ENCODE peak calls at places on chromosomes 5 and 9, in nine cellular contexts. F is NCI-H2171 treated with DMSO at 0.1 percent for 48 hours; N is mesothelial cell of epicardium; O is CD8-positive, alpha-beta memory T cell; E is HFF-Myc; M is activated CD4-positive, alpha-beta T cell treated with anti-CD3 and anti-CD28 coated beads for 24 hours; Y is fibroblast of pulmonary artery; Z is body of pancreas; L is mesendoderm. V is an unnamed sample.

GRCh38 chr9:113978954-113979712 is 99.0 kb downstream of the AMBP start:
- DNase-seq in E (peak; percentile 38), Z (no peak), N (no peak), O (no peak), M (no peak), L (no peak), F (no peak), Y (no peak), V (no peak)

GRCh38 chr5:135193213-135194125 is 159.4 kb upstream of the PITX1 start:
- DNase-seq in N (peak; percentile 35), F (no peak), Z (no peak), L (peak; percentile 9), Y (peak; percentile 59), O (no peak), E (no peak), M (no peak), V (no peak)

GRCh38 chr5:29550523-29550922 is 1643.0 kb upstream of the CDH6 start:
- DNase-seq in Z (no peak), E (no peak), O (no peak), N (no peak), Y (no peak), F (no peak), M (no peak), L (peak; percentile 3), V (no peak)

GRCh38 chr9:96293481-96293880 is 8.5 kb downstream of the HSD17B3 start:
- DNase-seq in E (peak; percentile 30), Z (no peak), Y (peak; percentile 59), L (peak; percentile 31), M (no peak), O (no peak), N (no peak), F (no peak), V (no peak)

GRCh38 chr5:96288845-96289185 is 144.2 kb downstream of the PCSK1 start:
- DNase-seq in E (no peak), N (no peak), F (no peak), Y (peak; percentile 72), Z (no peak), O (no peak), M (no peak), L (no peak), V (no peak)

GRCh38 chr5:167790462-167791260 is 500.8 kb upstream of the WWC1 start:
- DNase-seq in E (no peak), Y (peak; percentile 40), F (no peak), L (no peak), M (no peak), O (no peak), Z (no peak), N (no peak), V (no peak)

GRCh38 chr5:54360089-54360488 is 49.7 kb upstream of the ARL15 start:
- DNase-seq in Y (peak; percentile 61), Z (no peak), M (no peak), O (no peak), N (no peak), F (no peak), L (peak; percentile 79), E (no peak), V (no peak)

GRCh38 chr9:92426501-92426900 is 2.2 kb upstream of the OMD start:
- DNase-seq in Y (no peak), F (peak; percentile 99), L (no peak), M (no peak), Z (no peak), O (no peak), N (no peak), E (no peak), V (no peak)

GRCh38 chr9:77975023-77975422 is 56.6 kb downstream of the GNAQ start:
- DNase-seq in Z (no peak), O (no peak), E (no peak), M (no peak), N (no peak), F (no peak), L (no peak), Y (no peak), V (no peak)

GRCh38 chr5:135094339-135095051 is 60.5 kb upstream of the PITX1 start:
- DNase-seq in N (no peak), M (no peak), L (no peak), F (no peak), Z (no peak), Y (no peak), O (no peak), E (no peak), V (no peak)

GRCh38 chr9:93134740-93135444 is 841 bp upstream of the NINJ1 start:
- DNase-seq in E (no peak), M (no peak), L (no peak), Y (no peak), O (no peak), Z (no peak), N (no peak), F (no peak), V (no peak)

GRCh38 chr5:141484499-141485304 is at the start of gene PCDHGC4:
- DNase-seq in Y (no peak), Z (no peak), O (no peak), M (no peak), N (peak; percentile 45), L (peak; percentile 91), F (no peak), E (no peak), V (peak; percentile 20)

GRCh38 chr5:11903614-11904269 is 504 bp downstream of the CTNND2 start:
- DNase-seq in M (no peak), O (no peak), F (peak; percentile 66), E (no peak), Y (no peak), N (peak; percentile 72), L (peak; percentile 69), Z (peak; percentile 57), V (peak; percentile 5)

GRCh38 chr9:77375956-77376532 is 198.7 kb downstream of the VPS13A start:
- DNase-seq in Y (peak; percentile 11), N (no peak), F (no peak), Z (no peak), O (no peak), E (no peak), M (no peak), L (peak; percentile 83), V (no peak)

GRCh38 chr9:90296539-90296938 is 346.1 kb downstream of the DIRAS2 start:
- DNase-seq in O (no peak), F (peak; percentile 70), E (no peak), Y (no peak), N (no peak), L (no peak), Z (no peak), M (no peak), V (no peak)

GRCh38 chr9:74846771-74847170 is 41.0 kb downstream of the TRPM6 start:
- DNase-seq in N (no peak), M (no peak), O (no peak), L (no peak), E (no peak), Y (no peak), F (no peak), Z (no peak), V (no peak)

GRCh38 chr9:38087934-38088925 is 19.2 kb upstream of the SHB start:
- DNase-seq in E (no peak), N (peak; percentile 90), F (no peak), O (peak; percentile 50), Y (peak; percentile 59), Z (peak; percentile 78), L (peak; percentile 56), M (peak; percentile 61), V (peak; percentile 79)

GRCh38 chr5:1729641-1730486 is 69.8 kb downstream of the MRPL36 start:
- DNase-seq in O (no peak), Z (no peak), E (no peak), L (no peak), M (no peak), Y (no peak), F (no peak), N (peak; percentile 36), V (no peak)

GRCh38 chr5:34580983-34581382 is 75.1 kb upstream of the RAI14 start:
- DNase-seq in O (no peak), E (no peak), F (no peak), N (no peak), L (no peak), Y (no peak), Z (no peak), M (no peak), V (no peak)

GRCh38 chr5:148641735-148642134 is 12.6 kb downstream of the HTR4 start:
- DNase-seq in M (no peak), E (no peak), F (no peak), O (no peak), N (no peak), Z (peak; percentile 18), L (no peak), Y (no peak), V (no peak)

GRCh38 chr9:76620586-76620985 is 143.7 kb upstream of the PCA3 start:
- DNase-seq in N (no peak), E (no peak), F (no peak), L (no peak), M (no peak), O (no peak), Z (no peak), Y (no peak), V (no peak)

GRCh38 chr9:81686614-81687520 is 2.5 kb downstream of the TLE1 start:
- DNase-seq in N (peak; percentile 76), Z (peak; percentile 89), Y (peak; percentile 91), L (peak; percentile 94), M (no peak), O (peak; percentile 8), F (peak; percentile 87), E (no peak), V (peak; percentile 83)